ENCODE peak calls at places on chromosomes 4 and X, in nine cellular contexts. J, P, K, D, U, V, C, T and Y are unnamed samples.

GRCh38 chr4:1345905-1346780 is 865 bp upstream of the UVSSA start:
- DNase-seq in J (peak), P (peak), K (peak), D (peak), U (no peak), V (peak), C (peak), T (peak), Y (peak)

GRCh38 chr4:93414041-93414440 is 414.5 kb upstream of the ATOH1 start:
- DNase-seq in J (no peak), P (no peak), K (no peak), D (no peak), U (no peak), V (no peak), C (no peak), T (no peak), Y (no peak)

GRCh38 chr4:8439914-8440490 is 521 bp downstream of the ACOX3 start:
- DNase-seq in J (peak), P (no peak), K (no peak), D (peak), U (no peak), V (peak), C (no peak), T (no peak), Y (no peak)

GRCh38 chr4:89949782-89950387 is 55.2 kb downstream of the MMRN1 start:
- DNase-seq in J (no peak), P (no peak), K (peak), D (peak), U (no peak), V (no peak), C (no peak), T (no peak), Y (peak)

GRCh38 chrX:153633048-153633447 is 14.0 kb upstream of the DUSP9 start:
- DNase-seq in J (no peak), P (no peak), K (no peak), D (no peak), U (no peak), V (no peak), C (no peak), T (no peak), Y (no peak)

GRCh38 chrX:76428243-76429130 is 977 bp downstream of the MAGEE1 start:
- DNase-seq in J (peak), P (peak), K (no peak), D (no peak), U (no peak), V (peak), C (no peak), T (peak), Y (no peak)

GRCh38 chr4:185144601-185145240 is 1.7 kb downstream of the SLC25A4 start:
- DNase-seq in J (no peak), P (no peak), K (no peak), D (no peak), U (no peak), V (no peak), C (no peak), T (no peak), Y (no peak)

GRCh38 chr4:151228196-151229119 is 48.5 kb upstream of the PRSS48 start:
- DNase-seq in J (no peak), P (no peak), K (no peak), D (no peak), U (no peak), V (no peak), C (peak), T (no peak), Y (peak)

GRCh38 chr4:5043579-5043978 is 7.7 kb upstream of the STK32B start:
- DNase-seq in J (no peak), P (no peak), K (no peak), D (no peak), U (no peak), V (no peak), C (no peak), T (no peak), Y (peak)

GRCh38 chrX:31670245-31670644 is 598.4 kb upstream of the FTHL17 start:
- DNase-seq in J (no peak), P (no peak), K (no peak), D (no peak), U (no peak), V (no peak), C (no peak), T (no peak), Y (no peak)

DNA sequence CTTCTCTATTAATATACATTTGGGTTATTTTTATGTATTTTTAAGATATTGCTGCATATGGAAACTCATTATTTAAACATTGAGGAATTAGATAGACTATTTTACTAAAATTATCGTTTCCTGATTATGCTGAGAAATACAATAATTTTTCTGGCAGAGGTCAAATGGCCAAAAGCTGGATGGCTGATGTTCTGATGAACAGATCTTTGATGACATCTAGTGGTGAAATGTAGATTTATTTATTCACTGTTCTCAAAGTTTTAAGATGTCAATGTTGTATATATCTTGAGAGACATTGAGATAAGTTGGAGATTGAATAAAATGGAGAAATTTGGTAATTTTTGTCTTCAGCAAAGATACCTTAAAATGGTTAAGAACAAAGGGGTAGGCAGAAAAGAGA is 96.2 kb downstream of the UGT8 start:
- DNase-seq in J (no peak), P (no peak), K (peak), D (peak), U (no peak), V (peak), C (peak), T (no peak), Y (peak)
- TF ChIP-seq CTCF in J (peak), P (peak), K (peak), D (peak), U (peak), V (peak), C (peak), T (peak), Y (peak)

GRCh38 chrX:133958997-133959688 is 26.3 kb downstream of the GPC3 start:
- DNase-seq in J (no peak), P (no peak), K (no peak), D (no peak), U (no peak), V (no peak), C (no peak), T (no peak), Y (peak)
- TF ChIP-seq CTCF in J (no peak), P (no peak), K (no peak), D (no peak), U (no peak), V (no peak), C (peak), T (no peak), Y (no peak)

GRCh38 chr4:6360385-6360784 is 90.7 kb downstream of the WFS1 start:
- DNase-seq in J (peak), P (no peak), K (no peak), D (no peak), U (no peak), V (no peak), C (peak), T (no peak), Y (no peak)

GRCh38 chr4:6362896-6363295 is 93.2 kb downstream of the WFS1 start:
- DNase-seq in J (peak), P (peak), K (peak), D (no peak), U (no peak), V (peak), C (peak), T (peak), Y (peak)

GRCh38 chr4:6364146-6364545 is 94.5 kb downstream of the WFS1 start:
- DNase-seq in J (no peak), P (no peak), K (no peak), D (no peak), U (no peak), V (no peak), C (no peak), T (no peak), Y (no peak)

GRCh38 chr4:6361076-6361784 is 91.6 kb downstream of the WFS1 start:
- DNase-seq in J (no peak), P (no peak), K (no peak), D (no peak), U (no peak), V (no peak), C (no peak), T (no peak), Y (no peak)

GRCh38 chr4:6362243-6362885 is 92.7 kb downstream of the WFS1 start:
- DNase-seq in J (no peak), P (no peak), K (no peak), D (peak), U (no peak), V (no peak), C (no peak), T (no peak), Y (no peak)
- TF ChIP-seq CTCF in J (no peak), P (no peak), K (no peak), D (peak), U (no peak), V (no peak), C (no peak), T (no peak), Y (no peak)

GRCh38 chr4:26404597-26405323 is 83.9 kb downstream of the RBPJ start:
- DNase-seq in J (no peak), P (no peak), K (no peak), D (no peak), U (no peak), V (no peak), C (no peak), T (no peak), Y (no peak)
- TF ChIP-seq CTCF in J (no peak), P (no peak), K (no peak), D (no peak), U (no peak), V (no peak), C (no peak), T (peak), Y (no peak)